ENCODE peak calls at places on chromosomes 12 and 14, in four cellular contexts. E is SK-N-SH, B is IMR-90, M is K562. L is an unnamed sample.

GRCh38 chr14:71563754-71564153 is 368.5 kb upstream of the RGS6 start:
- DNase-seq in E (no peak), B (no peak), M (no peak), L (no peak)

GRCh38 chr12:76882367-76882766 is 3.5 kb upstream of the CSRP2 start:
- DNase-seq in E (no peak), B (no peak), M (no peak), L (no peak)

GRCh38 chr12:10191865-10192264 is 13.0 kb downstream of the TMEM52B start:
- DNase-seq in E (no peak), B (peak), M (no peak), L (no peak)

GRCh38 chr12:116188581-116188980 is 88.9 kb downstream of the MED13L start:
- DNase-seq in E (no peak), B (no peak), M (no peak), L (no peak)

GRCh38 chr14:78917462-78917861 is 747.3 kb downstream of the NRXN3 start:
- DNase-seq in E (no peak), B (no peak), M (no peak), L (no peak)

GRCh38 chr12:6384499-6385436 is 806 bp downstream of the LTBR start:
- DNase-seq in E (no peak), B (no peak), M (peak), L (no peak)

GRCh38 chr14:54509546-54510501 is at the start of gene CGRRF1:
- DNase-seq in E (peak), B (peak), M (peak), L (peak)

GRCh38 chr12:91381309-91381804 is 198.7 kb upstream of the DCN start:
- DNase-seq in E (peak), B (peak), M (no peak), L (no peak)

GRCh38 chr14:89027097-89027740 is 202.8 kb downstream of the TTC8 start:
- DNase-seq in E (no peak), B (peak), M (peak), L (peak)

GRCh38 chr12:109192358-109192757 is 76.0 kb downstream of the ACACB start:
- DNase-seq in E (no peak), B (peak), M (no peak), L (no peak)

GRCh38 chr14:23573384-23573783 is 5.2 kb downstream of the JPH4 start:
- DNase-seq in E (no peak), B (no peak), M (no peak), L (no peak)

GRCh38 chr12:16012086-16012485 is 101.0 kb downstream of the DERA start:
- DNase-seq in E (no peak), B (peak), M (no peak), L (no peak)

GRCh38 chr12:88393017-88393767 is 187.1 kb downstream of the KITLG start:
- DNase-seq in E (peak), B (peak), M (no peak), L (peak)

GRCh38 chr12:74449872-74450271 is 87.8 kb upstream of the ATXN7L3B start:
- DNase-seq in E (no peak), B (peak), M (no peak), L (no peak)

GRCh38 chr14:90697577-90698206 is 118.5 kb downstream of the TTC7B start:
- DNase-seq in E (peak), B (peak), M (peak), L (peak)

GRCh38 chr12:11477110-11477509 is 81.7 kb upstream of the PRB2 start:
- DNase-seq in E (no peak), B (no peak), M (no peak), L (no peak)

GRCh38 chr14:54529811-54530210 is 20.1 kb downstream of the CGRRF1 start:
- DNase-seq in E (no peak), B (peak), M (no peak), L (no peak)

GRCh38 chr12:122399592-122400373 is 22.7 kb downstream of the CLIP1 start:
- DNase-seq in E (peak), B (peak), M (peak), L (peak)

GRCh38 chr12:54411398-54412241 is 7.4 kb downstream of the ITGA5 start:
- DNase-seq in E (no peak), B (peak), M (peak), L (no peak)

GRCh38 chr14:38882533-38882932 is 220.5 kb downstream of the SEC23A start:
- DNase-seq in E (no peak), B (peak), M (no peak), L (no peak)

GRCh38 chr12:124510301-124510970 is 57.0 kb downstream of the NCOR2 start:
- DNase-seq in E (peak), B (no peak), M (no peak), L (peak)

GRCh38 chr12:128920468-128920867 is 67.2 kb downstream of the GLT1D1 start:
- DNase-seq in E (no peak), B (no peak), M (no peak), L (no peak)

DNA sequence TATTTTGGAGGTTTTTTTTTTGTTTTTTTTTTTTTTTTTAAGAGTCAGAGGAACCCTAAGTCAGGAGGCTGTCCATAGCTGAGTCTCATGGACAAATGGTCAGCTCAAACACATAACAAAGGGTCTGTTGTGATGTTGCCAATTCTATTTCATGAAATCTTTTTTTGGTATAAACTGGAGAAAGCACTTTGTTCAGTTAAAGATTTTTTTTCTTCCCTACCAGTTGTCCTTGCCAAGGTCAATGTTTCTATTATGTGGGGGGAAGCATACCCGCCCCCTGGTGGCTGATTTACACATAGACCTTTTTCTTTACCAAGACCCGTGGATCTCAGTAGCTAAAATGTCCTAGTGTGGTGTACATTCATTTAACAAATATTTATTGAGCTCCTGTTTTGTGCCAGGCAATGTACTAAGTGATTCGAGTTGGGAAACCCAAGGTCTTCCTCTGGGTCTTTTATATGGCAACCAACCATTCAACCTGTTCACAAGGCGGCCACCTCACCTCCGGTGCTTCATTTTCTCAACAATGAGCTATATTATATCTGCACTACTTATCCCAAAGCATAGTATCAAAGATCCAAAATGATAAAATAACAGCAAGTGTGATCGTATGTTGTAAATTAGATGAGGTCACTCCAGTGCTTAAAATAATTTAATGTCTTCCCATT is 214.5 kb downstream of the PAH start:
- DNase-seq in E (peak), B (peak), M (peak), L (peak)
- TF ChIP-seq MXI1 in E (no peak), B (no peak), M (no peak), L (no peak)

GRCh38 chr14:93953263-93953662 is 23.1 kb downstream of the ASB2 start:
- DNase-seq in E (peak), B (no peak), M (no peak), L (peak)
- TF ChIP-seq MXI1 in E (no peak), B (no peak), M (no peak), L (no peak)

GRCh38 chr14:92384461-92385133 is 61.6 kb downstream of the SLC24A4 start:
- DNase-seq in E (no peak), B (no peak), M (no peak), L (no peak)

GRCh38 chr14:92387610-92388009 is 64.6 kb downstream of the SLC24A4 start:
- DNase-seq in E (no peak), B (no peak), M (no peak), L (peak)

GRCh38 chr14:92385561-92385960 is 62.6 kb downstream of the SLC24A4 start:
- DNase-seq in E (no peak), B (no peak), M (no peak), L (no peak)

GRCh38 chr14:92386165-92386564 is 63.2 kb downstream of the SLC24A4 start:
- DNase-seq in E (no peak), B (no peak), M (no peak), L (no peak)

GRCh38 chr14:92386637-92387036 is 63.7 kb downstream of the SLC24A4 start:
- DNase-seq in E (no peak), B (no peak), M (no peak), L (peak)
- TF ChIP-seq MXI1 in E (no peak), B (no peak), M (no peak), L (peak)

GRCh38 chr12:19706936-19707335 is 267.6 kb downstream of the AEBP2 start:
- DNase-seq in E (no peak), B (peak), M (no peak), L (no peak)

GRCh38 chr12:19710811-19711793 is 271.8 kb downstream of the AEBP2 start:
- DNase-seq in E (no peak), B (no peak), M (no peak), L (peak)

GRCh38 chr12:19709889-19710288 is 270.6 kb downstream of the AEBP2 start:
- DNase-seq in E (no peak), B (peak), M (no peak), L (no peak)

GRCh38 chr12:19704966-19705365 is 265.7 kb downstream of the AEBP2 start:
- DNase-seq in E (no peak), B (no peak), M (no peak), L (no peak)

DNA sequence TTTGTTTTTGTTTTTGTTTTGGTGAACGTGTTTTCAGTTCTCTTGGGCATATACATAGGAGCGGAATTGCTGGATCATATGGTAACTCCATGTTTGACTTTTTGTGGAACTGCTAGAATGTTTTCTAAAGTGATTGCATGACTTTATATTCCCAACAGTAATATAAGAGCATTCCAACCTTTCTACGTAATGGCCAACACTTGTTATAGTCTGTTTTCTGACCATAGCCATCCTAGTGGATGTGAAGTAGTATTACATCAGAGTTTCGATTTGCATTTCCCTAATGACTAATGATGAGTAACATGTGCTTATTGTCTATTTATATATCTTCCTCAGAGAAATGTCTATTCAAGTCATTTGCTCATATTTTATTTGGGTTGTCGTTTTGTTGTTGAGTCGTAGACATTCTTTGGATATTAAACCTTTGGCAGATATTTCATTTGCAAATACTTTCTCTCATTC is 268.7 kb downstream of the AEBP2 start:
- DNase-seq in E (no peak), B (peak), M (no peak), L (no peak)
- TF ChIP-seq MXI1 in E (no peak), B (no peak), M (no peak), L (no peak)

GRCh38 chr12:67362526-67362925 is 93.4 kb downstream of the CAND1 start:
- DNase-seq in E (no peak), B (no peak), M (peak), L (no peak)

GRCh38 chr12:67356400-67356799 is 87.2 kb downstream of the CAND1 start:
- DNase-seq in E (no peak), B (no peak), M (no peak), L (no peak)

GRCh38 chr12:67357726-67358125 is 88.6 kb downstream of the CAND1 start:
- DNase-seq in E (no peak), B (no peak), M (no peak), L (no peak)

GRCh38 chr12:67355428-67356385 is 86.5 kb downstream of the CAND1 start:
- DNase-seq in E (peak), B (peak), M (peak), L (peak)

GRCh38 chr12:67358686-67359374 is 89.7 kb downstream of the CAND1 start:
- DNase-seq in E (no peak), B (peak), M (no peak), L (no peak)
- TF ChIP-seq MXI1 in E (no peak), B (no peak), M (no peak), L (no peak)

DNA sequence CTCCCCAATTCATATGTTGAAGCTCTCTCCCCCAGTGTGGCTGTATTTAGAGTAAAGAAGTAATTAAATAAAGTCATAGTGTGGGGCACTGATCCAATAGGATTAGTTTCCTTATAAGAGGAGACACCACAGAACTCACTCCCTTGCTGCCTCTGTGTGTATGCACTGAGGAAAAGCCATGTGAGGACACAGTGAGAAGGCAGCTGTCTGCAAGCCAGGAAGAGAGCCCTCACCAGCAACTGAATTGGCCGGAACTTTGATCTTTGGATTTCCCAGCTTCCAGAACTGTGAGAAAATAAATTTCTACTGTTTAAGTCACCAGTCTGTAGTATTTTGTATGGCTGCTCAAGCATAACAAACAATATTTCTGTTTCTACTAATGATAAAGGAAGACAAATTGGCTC is 368.7 kb upstream of the PRICKLE1 start:
- DNase-seq in E (no peak), B (peak), M (no peak), L (no peak)
- TF ChIP-seq MXI1 in E (no peak), B (no peak), M (no peak), L (no peak)

DNA sequence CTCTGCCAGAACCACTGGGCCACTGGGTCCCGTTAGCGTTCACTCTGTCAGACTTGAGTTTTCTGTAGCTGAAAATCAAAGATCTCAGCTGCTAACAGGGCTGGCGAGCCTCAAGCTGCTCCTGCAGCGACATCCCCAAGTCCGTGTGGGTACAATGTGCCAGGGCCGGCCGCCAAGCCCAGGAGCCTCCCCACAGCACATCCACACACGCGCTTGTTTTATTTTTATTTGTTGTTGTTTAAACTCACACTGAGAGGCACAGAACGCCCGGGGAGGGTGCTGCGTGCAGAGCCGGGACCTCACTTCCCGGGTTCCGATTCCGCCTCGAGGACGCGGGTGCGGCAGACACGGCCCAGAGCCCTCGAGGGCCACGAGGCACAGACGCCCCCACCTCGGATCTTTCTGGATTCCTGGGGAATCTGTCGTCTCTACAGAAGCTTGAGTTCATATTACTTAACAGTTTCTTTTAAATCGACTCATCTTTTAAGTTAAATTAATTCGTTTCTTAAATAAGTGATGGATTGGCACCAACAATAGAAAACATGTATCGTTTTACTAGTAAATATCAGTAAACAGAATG is 9.3 kb downstream of the GALNT9 start:
- DNase-seq in E (no peak), B (no peak), M (no peak), L (no peak)
- TF ChIP-seq MXI1 in E (no peak), B (no peak), M (no peak), L (no peak)

L was measured in HepG2.